ENCODE peak calls at places on chromosomes 7 and 10, in five cellular contexts. G is AG04449, Q is foreskin fibroblast, I is colonic mucosa, N is mucosa of descending colon. Z is an unnamed sample.

GRCh38 chr7:33882040-33882800 is 23.1 kb upstream of the BMPER start:
- DNase-seq in Q (no peak), I (peak; percentile 26), N (no peak), G (no peak), Z (no peak)

GRCh38 chr10:129631011-129631410 is 164.0 kb downstream of the MGMT start:
- DNase-seq in I (no peak), N (no peak), G (no peak), Q (no peak), Z (no peak)

GRCh38 chr7:95491634-95492314 is 6.0 kb downstream of the ASB4 start:
- DNase-seq in Q (no peak), N (no peak), G (no peak), I (no peak), Z (no peak)

GRCh38 chr10:60572511-60573194 is 183.0 kb upstream of the ANK3 start:
- DNase-seq in Q (peak; percentile 67), I (peak; percentile 35), N (peak; percentile 36), G (no peak), Z (no peak)

GRCh38 chr10:191703-192518 is 56.7 kb downstream of the ZMYND11 start:
- DNase-seq in I (no peak), G (no peak), N (no peak), Q (peak; percentile 80), Z (peak; percentile 68)

GRCh38 chr7:22452142-22452763 is 47.7 kb downstream of the STEAP1B start:
- DNase-seq in N (peak; percentile 78), I (peak; percentile 81), Q (no peak), G (no peak), Z (no peak)

GRCh38 chr10:62044569-62044968 is 143.1 kb downstream of the ARID5B start:
- DNase-seq in G (no peak), N (no peak), I (no peak), Q (no peak), Z (no peak)

GRCh38 chr7:114363292-114363691 is 51.3 kb upstream of the FOXP2 start:
- DNase-seq in G (no peak), Q (no peak), N (no peak), I (no peak), Z (no peak)

GRCh38 chr10:34580643-34581042 is 234.5 kb downstream of the PARD3 start:
- DNase-seq in Q (peak; percentile 55), N (no peak), G (no peak), I (no peak), Z (peak; percentile 37)

GRCh38 chr7:105810556-105810955 is 65.8 kb downstream of the ATXN7L1 start:
- DNase-seq in G (no peak), Q (no peak), I (no peak), N (no peak), Z (no peak)

DNA sequence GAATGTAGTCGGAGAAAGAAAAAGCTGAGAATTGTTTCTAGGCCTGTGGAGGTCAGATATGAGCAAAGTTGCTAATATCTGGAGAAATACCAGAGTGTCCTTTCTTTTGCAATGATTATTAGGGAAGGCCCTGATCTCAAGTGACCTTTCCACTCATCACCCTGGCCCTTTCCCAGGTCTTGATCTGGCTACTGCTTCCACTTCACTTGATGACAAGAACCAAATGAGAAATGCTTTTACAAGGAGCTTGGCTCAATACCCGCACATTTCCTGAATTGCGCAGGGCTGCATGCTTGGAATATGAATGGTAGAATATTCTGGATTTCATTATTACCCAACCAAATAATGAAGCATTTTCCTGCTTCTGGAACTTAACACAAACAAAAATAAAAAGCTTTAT is 104.6 kb downstream of the ITGB8 start:
- DNase-seq in I (peak; percentile 32), Q (peak; percentile 14), N (no peak), G (no peak), Z (no peak)
- TF ChIP-seq CTCF in I (no peak), Q (no peak), N (no peak), G (no peak), Z (no peak)

GRCh38 chr7:44347546-44348114 is 22.2 kb upstream of the CAMK2B start:
- DNase-seq in N (no peak), I (no peak), G (no peak), Q (no peak), Z (no peak)

GRCh38 chr7:44348851-44349781 is 23.7 kb upstream of the CAMK2B start:
- DNase-seq in G (no peak), Q (no peak), I (no peak), N (no peak), Z (no peak)

GRCh38 chr7:44346063-44346462 is 20.7 kb upstream of the CAMK2B start:
- DNase-seq in N (no peak), Q (no peak), I (no peak), G (no peak), Z (no peak)

GRCh38 chr7:44353668-44354067 is 28.3 kb upstream of the CAMK2B start:
- DNase-seq in I (no peak), G (no peak), N (no peak), Q (no peak), Z (no peak)

GRCh38 chr7:44348300-44348699 is 22.9 kb upstream of the CAMK2B start:
- DNase-seq in G (no peak), Q (peak; percentile 33), N (no peak), I (no peak), Z (peak; percentile 46)
- TF ChIP-seq CTCF in G (peak; percentile 65), Q (peak; percentile 64), N (no peak), I (no peak), Z (peak; percentile 77)

GRCh38 chr10:89414146-89414878 is at the start of gene IFIT5:
- DNase-seq in G (no peak), I (peak; percentile 73), Q (peak; percentile 67), N (peak; percentile 83), Z (peak; percentile 52)

GRCh38 chr10:89413398-89413912 is 913 bp upstream of the IFIT5 start:
- DNase-seq in G (no peak), Q (no peak), I (no peak), N (no peak), Z (no peak)

GRCh38 chr10:89419548-89419947 is 5.2 kb downstream of the IFIT5 start:
- DNase-seq in G (no peak), Q (no peak), N (no peak), I (no peak), Z (no peak)

GRCh38 chr10:89416465-89416864 is 2.1 kb downstream of the IFIT5 start:
- DNase-seq in G (no peak), I (no peak), Q (no peak), N (no peak), Z (no peak)

GRCh38 chr10:89414879-89415821 is 782 bp downstream of the IFIT5 start:
- DNase-seq in I (peak; percentile 44), N (no peak), Q (peak; percentile 41), G (no peak), Z (peak; percentile 27)
- TF ChIP-seq CTCF in I (no peak), N (no peak), Q (no peak), G (no peak), Z (no peak)

GRCh38 chr7:46565257-46565656 is 644.2 kb upstream of the IGFBP3 start:
- DNase-seq in N (no peak), G (no peak), I (no peak), Q (no peak), Z (no peak)
- TF ChIP-seq CTCF in N (no peak), G (no peak), I (no peak), Q (no peak), Z (no peak)

GRCh38 chr7:100827330-100828226 is at the start of gene EPHB4:
- DNase-seq in N (peak; percentile 85), I (peak; percentile 93), Q (peak; percentile 85), G (no peak), Z (peak; percentile 33)
- TF ChIP-seq CTCF in N (no peak), I (no peak), Q (peak; percentile 65), G (peak; percentile 61), Z (peak; percentile 49)

GRCh38 chr7:90607196-90607595 is 11.1 kb downstream of the CDK14 start:
- DNase-seq in I (no peak), N (no peak), Q (no peak), G (no peak), Z (peak; percentile 20)
- TF ChIP-seq CTCF in I (no peak), N (no peak), Q (no peak), G (no peak), Z (no peak)

GRCh38 chr7:73522081-73522818 is at the start of gene BAZ1B:
- DNase-seq in Q (peak; percentile 99), N (peak; percentile 98), I (peak; percentile 98), G (peak; percentile 73), Z (peak; percentile 96)
- TF ChIP-seq CTCF in Q (no peak), N (peak; percentile 19), I (no peak), G (peak; percentile 16), Z (peak; percentile 61)